ENCODE peak calls at places on chromosomes 6 and 20, in six cellular contexts. One of them, this sample, is unnamed.

GRCh38 chr20:16119909-16120308 is 453.3 kb downstream of the KIF16B start:
- DNase-seq in IMR-90: no peak
- DNase-seq in mesendoderm: no peak
- DNase-seq in trophoblast cell: no peak
- DNase-seq in H1: no peak
- DNase-seq in neuronal stem cell: no peak
- DNase-seq in this sample: no peak

GRCh38 chr20:650954-651353 is 2.0 kb downstream of the SRXN1 start:
- DNase-seq in IMR-90: no peak
- DNase-seq in trophoblast cell: no peak
- DNase-seq in neuronal stem cell: no peak
- DNase-seq in H1: no peak
- DNase-seq in mesendoderm: no peak
- DNase-seq in this sample: peak

GRCh38 chr6:11132191-11132590 is 20.7 kb upstream of the ERVFRD-1 start:
- DNase-seq in IMR-90: no peak
- DNase-seq in trophoblast cell: no peak
- DNase-seq in H1: no peak
- DNase-seq in mesendoderm: no peak
- DNase-seq in neuronal stem cell: no peak
- DNase-seq in this sample: no peak

GRCh38 chr20:59485576-59486250 is 118.6 kb upstream of the PHACTR3 start:
- DNase-seq in neuronal stem cell: no peak
- DNase-seq in trophoblast cell: no peak
- DNase-seq in IMR-90: no peak
- DNase-seq in mesendoderm: no peak
- DNase-seq in H1: no peak
- DNase-seq in this sample: no peak

GRCh38 chr20:52748235-52748950 is 223.8 kb upstream of the TSHZ2 start:
- DNase-seq in trophoblast cell: no peak
- DNase-seq in IMR-90: no peak
- DNase-seq in mesendoderm: no peak
- DNase-seq in neuronal stem cell: no peak
- DNase-seq in H1: no peak
- DNase-seq in this sample: no peak

GRCh38 chr6:131258816-131259476 is 123.7 kb downstream of the AKAP7 start:
- DNase-seq in neuronal stem cell: no peak
- DNase-seq in IMR-90: peak
- DNase-seq in mesendoderm: peak
- DNase-seq in H1: no peak
- DNase-seq in trophoblast cell: no peak
- DNase-seq in this sample: peak

GRCh38 chr20:2750343-2751251 is 49.8 kb downstream of the CPXM1 start:
- DNase-seq in IMR-90: peak
- DNase-seq in H1: peak
- DNase-seq in neuronal stem cell: no peak
- DNase-seq in mesendoderm: peak
- DNase-seq in trophoblast cell: no peak
- DNase-seq in this sample: peak

GRCh38 chr20:47031821-47032220 is 137.2 kb downstream of the EYA2 start:
- DNase-seq in neuronal stem cell: peak
- DNase-seq in H1: no peak
- DNase-seq in IMR-90: no peak
- DNase-seq in trophoblast cell: no peak
- DNase-seq in mesendoderm: no peak
- DNase-seq in this sample: no peak

DNA sequence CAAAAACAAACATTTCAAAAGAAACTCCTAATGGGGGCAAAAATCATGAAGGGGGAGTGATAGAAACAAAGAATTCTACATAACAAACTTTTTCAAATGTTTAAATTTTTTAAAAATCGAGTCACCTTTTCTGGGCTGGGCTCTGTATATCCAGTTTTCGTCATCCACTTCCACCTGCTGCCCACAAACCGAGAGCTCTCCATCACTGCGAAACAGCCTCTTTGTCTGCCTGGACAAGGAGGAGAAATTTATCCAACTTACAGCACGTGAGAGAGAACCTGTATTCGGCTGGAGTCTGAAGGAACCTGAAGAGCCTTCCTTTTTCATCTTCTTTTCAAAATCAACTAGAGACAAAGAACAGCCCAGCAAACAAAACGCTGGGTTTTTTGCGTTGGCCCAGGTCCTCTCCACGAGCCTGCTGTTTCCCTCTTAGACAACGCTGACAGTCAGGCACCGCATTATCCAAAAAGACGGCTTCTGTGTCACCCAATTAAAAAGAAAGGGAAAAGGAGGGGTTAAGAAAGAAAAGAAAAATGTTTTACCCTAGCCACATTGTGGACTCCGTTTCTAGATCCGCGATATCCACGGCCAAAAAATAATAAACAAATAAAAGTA is 72.4 kb upstream of the NHSL1 start:
- DNase-seq in neuronal stem cell: no peak
- DNase-seq in mesendoderm: no peak
- DNase-seq in trophoblast cell: no peak
- DNase-seq in IMR-90: peak
- DNase-seq in H1: no peak
- DNase-seq in this sample: no peak
- H2BK120ac ChIP-seq in neuronal stem cell: no peak
- H2BK120ac ChIP-seq in mesendoderm: no peak
- H2BK120ac ChIP-seq in trophoblast cell: no peak
- H2BK120ac ChIP-seq in IMR-90: peak
- H2BK120ac ChIP-seq in H1: no peak
- H2BK120ac ChIP-seq in this sample: no peak

GRCh38 chr20:62925420-62926228 is 681 bp downstream of the DIDO1 start:
- DNase-seq in IMR-90: peak
- DNase-seq in mesendoderm: peak
- DNase-seq in neuronal stem cell: no peak
- DNase-seq in trophoblast cell: no peak
- DNase-seq in H1: no peak
- DNase-seq in this sample: peak

GRCh38 chr20:62924567-62925419 is 1.5 kb downstream of the DIDO1 start:
- DNase-seq in IMR-90: peak
- DNase-seq in trophoblast cell: no peak
- DNase-seq in neuronal stem cell: no peak
- DNase-seq in H1: no peak
- DNase-seq in mesendoderm: no peak
- DNase-seq in this sample: peak

GRCh38 chr20:62927128-62927705 is 912 bp upstream of the DIDO1 start:
- DNase-seq in H1: no peak
- DNase-seq in mesendoderm: no peak
- DNase-seq in trophoblast cell: no peak
- DNase-seq in IMR-90: no peak
- DNase-seq in neuronal stem cell: no peak
- DNase-seq in this sample: no peak

GRCh38 chr20:62928246-62928939 is 2.1 kb upstream of the DIDO1 start:
- DNase-seq in trophoblast cell: no peak
- DNase-seq in mesendoderm: peak
- DNase-seq in neuronal stem cell: no peak
- DNase-seq in H1: no peak
- DNase-seq in IMR-90: no peak
- DNase-seq in this sample: peak

GRCh38 chr20:62926229-62927127 is at the start of gene DIDO1:
- DNase-seq in trophoblast cell: peak
- DNase-seq in mesendoderm: peak
- DNase-seq in IMR-90: peak
- DNase-seq in H1: peak
- DNase-seq in neuronal stem cell: peak
- DNase-seq in this sample: peak
- H2BK5ac ChIP-seq in trophoblast cell: peak
- H2BK5ac ChIP-seq in mesendoderm: peak
- H2BK5ac ChIP-seq in IMR-90: peak
- H2BK5ac ChIP-seq in H1: peak
- H2BK5ac ChIP-seq in neuronal stem cell: peak
- H2BK5ac ChIP-seq in this sample: peak

DNA sequence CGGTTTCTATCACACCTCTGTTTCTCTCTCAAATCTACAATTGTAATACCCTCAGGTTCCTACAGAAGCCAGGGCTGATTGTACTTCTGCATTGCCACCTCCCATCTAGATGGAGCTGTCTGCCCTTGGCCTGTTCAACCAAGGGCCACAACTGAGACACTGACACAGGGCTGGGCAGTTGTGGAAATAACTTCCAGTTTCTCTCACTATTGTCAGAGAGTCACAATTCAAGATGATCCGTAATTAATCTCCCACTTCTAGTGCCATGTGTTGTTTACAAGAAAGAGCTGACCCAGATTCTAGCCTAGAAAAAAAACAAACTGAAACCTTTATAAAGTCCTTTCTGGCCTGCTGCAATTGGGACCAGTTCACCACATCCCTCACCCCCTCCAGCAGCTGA is 22.2 kb downstream of the RCAN2 start:
- DNase-seq in trophoblast cell: no peak
- DNase-seq in neuronal stem cell: no peak
- DNase-seq in H1: no peak
- DNase-seq in mesendoderm: no peak
- DNase-seq in IMR-90: no peak
- DNase-seq in this sample: no peak
- H3K23ac ChIP-seq in trophoblast cell: no peak
- H3K23ac ChIP-seq in neuronal stem cell: no peak
- H3K23ac ChIP-seq in H1: no peak
- H3K23ac ChIP-seq in mesendoderm: no peak
- H3K23ac ChIP-seq in IMR-90: no peak
- H3K23ac ChIP-seq in this sample: no peak

DNA sequence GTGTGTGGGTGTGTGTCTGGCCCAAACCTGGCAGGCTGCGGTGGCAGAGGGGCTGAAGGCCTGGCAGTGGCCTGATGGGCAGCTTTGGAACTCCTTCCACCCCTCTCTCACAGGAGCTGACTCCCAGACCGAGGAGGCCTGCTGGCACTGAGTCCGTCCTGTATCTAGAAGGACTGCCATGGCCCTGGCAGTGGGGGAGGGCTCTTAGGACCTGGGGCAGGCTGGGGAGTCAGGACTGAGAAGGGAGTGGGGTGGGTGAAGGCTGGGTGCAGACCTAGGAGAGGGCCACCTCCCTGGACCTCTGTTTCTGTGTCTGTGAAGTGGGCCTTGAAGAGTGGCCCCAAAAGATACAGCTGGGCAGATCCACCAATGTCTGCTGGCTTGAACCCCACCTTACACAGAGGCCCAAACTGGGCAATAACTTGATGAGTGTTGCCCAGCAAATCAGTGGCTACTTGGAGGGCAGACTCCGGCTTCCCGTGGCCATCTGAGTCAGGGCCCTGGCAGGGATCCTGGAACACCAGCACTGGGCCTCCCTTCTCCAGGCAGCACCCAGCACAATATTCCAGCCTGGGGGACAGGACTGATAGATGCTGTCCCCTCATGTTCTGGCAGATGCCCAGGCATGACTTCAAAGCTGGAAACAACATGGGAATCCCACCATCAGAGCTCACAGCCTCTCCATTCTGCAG is 46.7 kb upstream of the BLCAP start:
- DNase-seq in neuronal stem cell: no peak
- DNase-seq in trophoblast cell: no peak
- DNase-seq in IMR-90: no peak
- DNase-seq in mesendoderm: no peak
- DNase-seq in H1: no peak
- DNase-seq in this sample: no peak
- H2BK120ac ChIP-seq in neuronal stem cell: no peak
- H2BK120ac ChIP-seq in trophoblast cell: no peak
- H2BK120ac ChIP-seq in IMR-90: no peak
- H2BK120ac ChIP-seq in mesendoderm: no peak
- H2BK120ac ChIP-seq in H1: no peak
- H2BK120ac ChIP-seq in this sample: no peak

DNA sequence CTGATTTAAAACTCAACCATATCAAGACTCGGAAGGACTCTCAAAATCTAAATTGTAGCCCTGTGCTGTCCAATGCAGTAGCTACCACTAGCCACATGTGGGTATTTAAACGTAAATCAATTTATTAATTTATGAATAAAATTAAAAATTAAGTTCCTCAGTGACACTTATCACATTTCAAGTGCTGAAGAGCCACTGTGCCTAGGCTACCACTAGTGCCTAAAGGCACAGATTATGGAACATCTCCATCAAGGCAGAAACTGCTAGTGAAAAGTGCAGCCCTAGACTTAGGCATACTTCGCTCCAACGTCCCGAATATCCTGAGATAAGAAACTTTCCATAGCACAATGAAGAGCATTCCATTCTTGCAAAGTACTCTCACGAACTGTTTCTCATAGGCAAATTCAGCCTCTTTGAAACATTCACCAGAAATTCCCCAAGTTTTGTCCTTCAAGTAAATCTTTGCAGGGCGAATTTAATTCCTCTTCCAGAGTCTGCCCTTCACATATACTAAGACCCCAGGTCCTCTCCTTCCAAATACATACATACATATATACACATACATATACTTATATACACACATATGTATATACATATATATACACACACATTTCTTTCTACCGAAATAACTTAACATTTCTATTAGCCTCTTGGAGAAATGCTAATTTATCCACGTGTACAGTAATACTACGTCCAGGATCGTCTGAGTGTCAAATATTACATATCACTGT is 1.3 kb downstream of the SUPT3H start:
- DNase-seq in H1: no peak
- DNase-seq in neuronal stem cell: no peak
- DNase-seq in IMR-90: peak
- DNase-seq in trophoblast cell: no peak
- DNase-seq in mesendoderm: peak
- DNase-seq in this sample: peak
- H2BK5ac ChIP-seq in H1: no peak
- H2BK5ac ChIP-seq in neuronal stem cell: no peak
- H2BK5ac ChIP-seq in IMR-90: peak
- H2BK5ac ChIP-seq in trophoblast cell: no peak
- H2BK5ac ChIP-seq in mesendoderm: no peak
- H2BK5ac ChIP-seq in this sample: peak

DNA sequence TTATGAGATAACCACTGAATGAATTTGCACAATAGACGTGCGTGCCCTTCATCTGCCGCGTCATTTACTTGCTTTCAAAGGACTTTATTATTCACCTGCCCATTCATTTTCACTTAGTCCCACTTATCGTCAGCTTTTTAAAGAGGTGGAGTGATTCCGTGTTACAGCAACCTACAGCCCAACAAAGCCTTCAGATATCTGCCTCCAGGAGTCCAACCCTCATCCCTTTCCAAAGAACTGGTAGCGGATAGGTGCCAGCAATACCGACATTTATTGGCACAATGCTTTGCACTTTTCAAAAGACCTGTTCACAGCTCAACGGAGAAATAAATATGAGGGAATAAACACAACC is 761 bp upstream of the MTRF1L start:
- DNase-seq in trophoblast cell: peak
- DNase-seq in H1: no peak
- DNase-seq in neuronal stem cell: no peak
- DNase-seq in IMR-90: peak
- DNase-seq in mesendoderm: peak
- DNase-seq in this sample: no peak
- H3K23ac ChIP-seq in trophoblast cell: no peak
- H3K23ac ChIP-seq in H1: no peak
- H3K23ac ChIP-seq in neuronal stem cell: no peak
- H3K23ac ChIP-seq in IMR-90: peak
- H3K23ac ChIP-seq in mesendoderm: no peak
- H3K23ac ChIP-seq in this sample: no peak

DNA sequence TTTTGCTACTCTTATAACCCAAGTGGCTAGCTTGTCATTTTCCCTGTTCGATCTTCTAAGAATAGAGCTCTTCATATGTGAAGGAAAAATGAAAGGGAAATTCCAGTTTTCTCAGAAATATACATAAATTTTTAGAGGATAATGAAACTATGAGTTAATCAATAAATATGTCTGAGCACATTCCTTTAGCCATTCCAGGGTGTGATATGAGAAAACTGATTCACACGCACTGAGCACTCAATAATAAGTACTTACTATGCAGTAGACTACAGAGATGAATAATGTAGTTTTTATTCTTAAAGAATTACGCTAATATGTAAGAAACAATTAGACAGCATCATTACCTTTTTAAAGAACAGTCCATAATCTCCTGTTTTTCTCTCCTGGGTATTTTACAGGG is 207.7 kb downstream of the ARHGAP18 start:
- DNase-seq in mesendoderm: no peak
- DNase-seq in IMR-90: peak
- DNase-seq in neuronal stem cell: no peak
- DNase-seq in trophoblast cell: no peak
- DNase-seq in H1: no peak
- DNase-seq in this sample: no peak
- H2BK120ac ChIP-seq in mesendoderm: no peak
- H2BK120ac ChIP-seq in IMR-90: peak
- H2BK120ac ChIP-seq in neuronal stem cell: no peak
- H2BK120ac ChIP-seq in trophoblast cell: no peak
- H2BK120ac ChIP-seq in H1: no peak
- H2BK120ac ChIP-seq in this sample: no peak